ENCODE peak calls at places on chromosomes 3 and 15, in seven cellular contexts. F, B, A, W, E, G and K are unnamed samples.
A peak's percentile ranks its signal among the peaks of the same experiment; 100 is the strongest.

GRCh38 chr3:59809750-59810444 is 760.1 kb upstream of the CFAP20DC start:
- DNase-seq in G (peak; percentile 6), A (no peak), E (peak; percentile 4), F (no peak), W (no peak), B (peak; percentile 43), K (no peak)

GRCh38 chr3:57434041-57434440 is 110.1 kb downstream of the DNAH12 start:
- DNase-seq in F (no peak), G (no peak), W (no peak), E (no peak), B (peak; percentile 47), A (no peak), K (no peak)

GRCh38 chr15:38652183-38652794 is 87.7 kb upstream of the RASGRP1 start:
- DNase-seq in B (no peak), A (no peak), G (no peak), F (no peak), E (no peak), W (no peak), K (no peak)

GRCh38 chr15:77748078-77749064 is 115.7 kb upstream of the LINGO1 start:
- DNase-seq in A (no peak), G (no peak), B (peak; percentile 14), F (no peak), W (no peak), E (no peak), K (no peak)

GRCh38 chr3:190810957-190811356 is 51.5 kb downstream of the GMNC start:
- DNase-seq in G (no peak), A (no peak), F (no peak), W (no peak), B (no peak), E (no peak), K (no peak)

GRCh38 chr3:37435572-37435971 is 261.2 kb upstream of the LRRFIP2 start:
- DNase-seq in A (no peak), B (no peak), E (no peak), W (no peak), F (no peak), G (no peak), K (no peak)

GRCh38 chr15:101372960-101373525 is 78.0 kb upstream of the SNRPA1 start:
- DNase-seq in W (no peak), F (no peak), B (no peak), A (no peak), G (no peak), E (no peak), K (no peak)

GRCh38 chr3:33936921-33937210 is 138.4 kb downstream of the PDCD6IP start:
- DNase-seq in A (no peak), G (no peak), W (no peak), E (no peak), B (no peak), F (no peak), K (no peak)

GRCh38 chr3:143810866-143811265 is 37.4 kb downstream of the SLC9A9 start:
- DNase-seq in B (no peak), G (no peak), E (no peak), W (no peak), A (no peak), F (no peak), K (no peak)

GRCh38 chr3:53081318-53081717 is 35.4 kb upstream of the SFMBT1 start:
- DNase-seq in A (no peak), G (no peak), B (no peak), F (peak; percentile 45), E (no peak), W (no peak), K (no peak)

GRCh38 chr15:82095803-82096202 is 50.0 kb upstream of the MEX3B start:
- DNase-seq in W (no peak), G (no peak), B (no peak), A (no peak), F (no peak), E (no peak), K (no peak)

GRCh38 chr15:39804026-39804425 is 21.4 kb upstream of the FSIP1 start:
- DNase-seq in F (no peak), W (no peak), G (no peak), B (peak; percentile 10), A (no peak), E (no peak), K (no peak)

GRCh38 chr15:100588638-100589242 is 13.2 kb downstream of the LINS1 start:
- DNase-seq in G (no peak), F (no peak), W (no peak), E (no peak), A (no peak), B (peak; percentile 52), K (no peak)

GRCh38 chr3:187025254-187025655 is 94.9 kb downstream of the ST6GAL1 start:
- DNase-seq in E (no peak), W (no peak), B (no peak), A (peak; percentile 28), F (no peak), G (no peak), K (peak; percentile 42)

GRCh38 chr3:190497809-190498208 is 16.1 kb upstream of the IL1RAP start:
- DNase-seq in B (no peak), A (no peak), G (no peak), W (no peak), F (no peak), E (no peak), K (no peak)

GRCh38 chr3:106380232-106380631 is 511.4 kb upstream of the CBLB start:
- DNase-seq in G (no peak), A (no peak), W (no peak), E (no peak), B (no peak), F (no peak), K (no peak)

GRCh38 chr3:128218476-128218829 is 65.2 kb downstream of the EEFSEC start:
- DNase-seq in B (no peak), W (no peak), G (no peak), F (no peak), E (no peak), A (no peak), K (no peak)

GRCh38 chr15:32706704-32707103 is 11.1 kb upstream of the GREM1 start:
- DNase-seq in F (no peak), W (no peak), G (no peak), E (no peak), B (no peak), A (no peak), K (no peak)

GRCh38 chr15:26838742-26839460 is 28.0 kb upstream of the GABRA5 start:
- DNase-seq in B (peak; percentile 47), F (no peak), G (peak; percentile 6), A (no peak), W (no peak), E (no peak), K (no peak)

GRCh38 chr15:58269455-58270414 is 131.6 kb downstream of the AQP9 start:
- DNase-seq in W (no peak), B (peak; percentile 71), E (peak; percentile 70), G (peak; percentile 6), F (no peak), A (no peak), K (peak; percentile 13)

GRCh38 chr15:35728176-35728938 is 182.4 kb upstream of the DPH6 start:
- DNase-seq in B (peak; percentile 7), W (no peak), G (no peak), A (no peak), E (no peak), F (no peak), K (no peak)

GRCh38 chr3:37197810-37198371 is 23.5 kb upstream of the LRRFIP2 start:
- DNase-seq in E (no peak), F (no peak), B (no peak), A (no peak), G (no peak), W (no peak), K (no peak)

GRCh38 chr15:22811640-22812039 is 25.2 kb downstream of the NIPA1 start:
- DNase-seq in A (no peak), B (peak; percentile 79), W (peak; percentile 66), F (no peak), G (no peak), E (no peak), K (no peak)

GRCh38 chr3:61632568-61633175 is 71.3 kb downstream of the PTPRG start:
- DNase-seq in F (no peak), B (no peak), A (no peak), G (no peak), E (no peak), W (no peak), K (no peak)

GRCh38 chr15:80228959-80229610 is 22.9 kb downstream of the CTXND1 start:
- DNase-seq in B (peak; percentile 30), A (no peak), W (no peak), F (no peak), G (no peak), E (no peak), K (no peak)

GRCh38 chr3:12518266-12519028 is 26.9 kb downstream of the MKRN2OS start:
- DNase-seq in F (no peak), G (no peak), B (no peak), A (no peak), E (no peak), W (no peak), K (no peak)

GRCh38 chr15:89217031-89217430 is 4.3 kb downstream of the RLBP1 start:
- DNase-seq in W (no peak), B (no peak), G (no peak), E (no peak), A (no peak), F (no peak), K (no peak)

GRCh38 chr3:13420817-13421755 is 964 bp upstream of the NUP210 start:
- DNase-seq in G (peak; percentile 31), A (peak; percentile 60), F (no peak), B (no peak), W (no peak), E (no peak), K (no peak)

GRCh38 chr3:50573566-50574279 is 4.4 kb downstream of the HEMK1 start:
- DNase-seq in A (peak; percentile 74), W (no peak), G (no peak), F (no peak), E (no peak), B (no peak), K (peak; percentile 56)

GRCh38 chr15:34812369-34812768 is 17.0 kb upstream of the ACTC1 start:
- DNase-seq in W (no peak), A (no peak), F (no peak), G (no peak), E (no peak), B (no peak), K (no peak)

GRCh38 chr15:27353837-27354236 is 382.9 kb downstream of the GABRG3 start:
- DNase-seq in B (peak; percentile 17), F (no peak), G (no peak), A (no peak), E (peak; percentile 30), W (no peak), K (no peak)

GRCh38 chr3:129121016-129121791 is 400 bp downstream of the RAB43 start:
- DNase-seq in E (no peak), A (no peak), W (no peak), F (no peak), B (no peak), G (peak; percentile 42), K (no peak)